ENCODE peak calls at places on chromosomes 1 and 21, in five cellular contexts. P is fibroblast of mammary gland; K is stimulated activated CD4-positive, alpha-beta T cell treated with anti-CD3 and anti-CD28 coated beads, Interleukin-15, amount 100 ng/mL, for 1 hour; O is sciatic nerve; Q is stimulated activated CD8-positive, alpha-beta memory T cell treated with anti-CD3 and anti-CD28 coated beads, Interleukin-7, amount 100 ng/mL, for 1 hour. Z is an unnamed sample.

GRCh38 chr1:163291461-163291860 is 30.3 kb upstream of the NUF2 start:
- DNase-seq in P (no peak), K (no peak), O (no peak), Q (no peak), Z (no peak)

GRCh38 chr1:181105134-181106021 is 16.9 kb downstream of the IER5 start:
- DNase-seq in P (peak; percentile 82), K (peak; percentile 88), O (peak; percentile 97), Q (peak; percentile 88), Z (peak; percentile 87)

GRCh38 chr1:205590777-205591513 is 40.9 kb downstream of the ELK4 start:
- DNase-seq in P (no peak), K (no peak), O (peak; percentile 21), Q (no peak), Z (no peak)

GRCh38 chr1:51520700-51521248 is 1.7 kb upstream of the EPS15 start:
- DNase-seq in P (no peak), K (no peak), O (no peak), Q (no peak), Z (no peak)

GRCh38 chr21:31515253-31515652 is 144.2 kb upstream of the SOD1 start:
- DNase-seq in P (no peak), K (no peak), O (no peak), Q (no peak), Z (no peak)

GRCh38 chr1:48938975-48939374 is 162.3 kb upstream of the BEND5 start:
- DNase-seq in P (no peak), K (no peak), O (no peak), Q (no peak), Z (no peak)

GRCh38 chr1:73909043-73909567 is 288.9 kb downstream of the LRRIQ3 start:
- DNase-seq in P (no peak), K (no peak), O (no peak), Q (no peak), Z (no peak)

GRCh38 chr1:43552813-43553212 is 22.1 kb downstream of the PTPRF start:
- DNase-seq in P (peak; percentile 22), K (no peak), O (no peak), Q (no peak), Z (no peak)

GRCh38 chr1:36217667-36218066 is 6.6 kb upstream of the THRAP3 start:
- DNase-seq in P (peak; percentile 55), K (no peak), O (no peak), Q (no peak), Z (no peak)

GRCh38 chr1:41917835-41918449 is 780 bp downstream of the HIVEP3 start:
- DNase-seq in P (no peak), K (peak; percentile 14), O (no peak), Q (no peak), Z (no peak)

GRCh38 chr1:194830387-194830786 is 1644.0 kb upstream of the B3GALT2 start:
- DNase-seq in P (no peak), K (no peak), O (no peak), Q (no peak), Z (no peak)

GRCh38 chr1:156515956-156516355 is 15.4 kb upstream of the MEF2D start:
- DNase-seq in P (no peak), K (no peak), O (no peak), Q (no peak), Z (no peak)

GRCh38 chr1:27535386-27535785 is 45.4 kb upstream of the WASF2 start:
- DNase-seq in P (no peak), K (no peak), O (no peak), Q (no peak), Z (no peak)

GRCh38 chr1:145977486-145978476 is 13.3 kb downstream of the POLR3GL start:
- DNase-seq in P (peak; percentile 84), K (no peak), O (peak; percentile 88), Q (no peak), Z (peak; percentile 19)

GRCh38 chr1:169779970-169780369 is 14.7 kb downstream of the METTL18 start:
- DNase-seq in P (peak; percentile 39), K (no peak), O (no peak), Q (no peak), Z (no peak)

GRCh38 chr1:179776831-179777230 is 33.7 kb downstream of the FAM163A start:
- DNase-seq in P (no peak), K (no peak), O (no peak), Q (no peak), Z (no peak)

GRCh38 chr1:14756617-14757259 is 158.3 kb downstream of the KAZN start:
- DNase-seq in P (no peak), K (no peak), O (no peak), Q (no peak), Z (no peak)

GRCh38 chr1:209427277-209427676 is 156.2 kb upstream of the CAMK1G start:
- DNase-seq in P (no peak), K (no peak), O (no peak), Q (no peak), Z (no peak)

GRCh38 chr21:44070391-44070790 is 36.8 kb upstream of the PWP2 start:
- DNase-seq in P (no peak), K (no peak), O (no peak), Q (no peak), Z (no peak)

GRCh38 chr21:17527240-17527639 is 14.4 kb downstream of the CXADR start:
- DNase-seq in P (no peak), K (no peak), O (no peak), Q (no peak), Z (no peak)

GRCh38 chr1:154186177-154186576 is 5.7 kb downstream of the TPM3 start:
- DNase-seq in P (peak; percentile 52), K (peak; percentile 50), O (no peak), Q (no peak), Z (peak; percentile 15)

GRCh38 chr21:31408306-31409088 is 64.4 kb upstream of the TIAM1 start:
- DNase-seq in P (no peak), K (no peak), O (no peak), Q (no peak), Z (no peak)

GRCh38 chr1:119000371-119001180 is 12.4 kb upstream of the TBX15 start:
- DNase-seq in P (no peak), K (no peak), O (no peak), Q (no peak), Z (no peak)

GRCh38 chr1:54866801-54867716 is 19.9 kb downstream of the DHCR24 start:
- DNase-seq in P (no peak), K (no peak), O (no peak), Q (no peak), Z (no peak)

GRCh38 chr1:5731110-5731423 is 261.2 kb downstream of the NPHP4 start:
- DNase-seq in P (no peak), K (no peak), O (no peak), Q (no peak), Z (no peak)

GRCh38 chr1:23899070-23899469 is 14.1 kb downstream of the CNR2 start:
- DNase-seq in P (no peak), K (no peak), O (no peak), Q (no peak), Z (no peak)

GRCh38 chr1:6358144-6358624 is 35.4 kb downstream of the ACOT7 start:
- DNase-seq in P (peak; percentile 21), K (no peak), O (no peak), Q (no peak), Z (no peak)

GRCh38 chr1:66292944-66293343 is 241.0 kb upstream of the SGIP1 start:
- DNase-seq in P (no peak), K (no peak), O (peak; percentile 74), Q (no peak), Z (no peak)

GRCh38 chr1:247007511-247008405 is at the start of gene ZNF695:
- DNase-seq in P (peak; percentile 94), K (peak; percentile 14), O (peak; percentile 62), Q (peak; percentile 1), Z (no peak)

GRCh38 chr1:16450863-16451481 is 10.4 kb downstream of the NECAP2 start:
- DNase-seq in P (no peak), K (no peak), O (no peak), Q (no peak), Z (no peak)

GRCh38 chr1:110647254-110647891 is 27.4 kb downstream of the KCNA3 start:
- DNase-seq in P (peak; percentile 22), K (no peak), O (no peak), Q (no peak), Z (no peak)